ENCODE peak calls at places on chromosomes 1 and 21, in four cellular contexts. One of them, this sample, is unnamed.

GRCh38 chr1:167093863-167094516 is at the start of gene STYXL2:
- DNase-seq in BE2C: no peak
- DNase-seq in amniotic epithelial cell: no peak
- DNase-seq in COR-L47: no peak
- DNase-seq in this sample: no peak

GRCh38 chr1:31937300-31938183 is 626 bp downstream of the PTP4A2 start:
- DNase-seq in amniotic epithelial cell: peak; percentile 70
- DNase-seq in COR-L47: peak; percentile 53
- DNase-seq in BE2C: peak; percentile 65
- DNase-seq in this sample: peak; percentile 79

GRCh38 chr1:200410566-200410878 is 686 bp upstream of the ZNF281 start:
- DNase-seq in BE2C: no peak
- DNase-seq in amniotic epithelial cell: no peak
- DNase-seq in COR-L47: peak; percentile 75
- DNase-seq in this sample: peak; percentile 51

GRCh38 chr1:201737350-201738060 is 91.5 kb upstream of the IPO9 start:
- DNase-seq in BE2C: no peak
- DNase-seq in COR-L47: no peak
- DNase-seq in amniotic epithelial cell: peak; percentile 73
- DNase-seq in this sample: no peak

GRCh38 chr21:38968887-38969543 is 163.3 kb downstream of the ETS2 start:
- DNase-seq in BE2C: no peak
- DNase-seq in amniotic epithelial cell: no peak
- DNase-seq in COR-L47: no peak
- DNase-seq in this sample: no peak

GRCh38 chr1:234658143-234658542 is 48.2 kb upstream of the IRF2BP2 start:
- DNase-seq in amniotic epithelial cell: peak; percentile 64
- DNase-seq in COR-L47: no peak
- DNase-seq in BE2C: no peak
- DNase-seq in this sample: no peak

GRCh38 chr1:202661136-202661845 is 49.0 kb downstream of the SYT2 start:
- DNase-seq in BE2C: no peak
- DNase-seq in COR-L47: no peak
- DNase-seq in amniotic epithelial cell: no peak
- DNase-seq in this sample: no peak

GRCh38 chr1:242467556-242468145 is 56.8 kb downstream of the PLD5 start:
- DNase-seq in BE2C: peak; percentile 79
- DNase-seq in amniotic epithelial cell: peak; percentile 38
- DNase-seq in COR-L47: peak; percentile 79
- DNase-seq in this sample: peak; percentile 8

GRCh38 chr1:236394905-236395779 is 1.1 kb downstream of the EDARADD start:
- DNase-seq in COR-L47: peak; percentile 32
- DNase-seq in BE2C: peak; percentile 18
- DNase-seq in amniotic epithelial cell: no peak
- DNase-seq in this sample: peak; percentile 79

GRCh38 chr1:10540277-10541005 is 65.7 kb downstream of the PEX14 start:
- DNase-seq in COR-L47: no peak
- DNase-seq in amniotic epithelial cell: no peak
- DNase-seq in BE2C: no peak
- DNase-seq in this sample: no peak

GRCh38 chr1:24112381-24113169 is 640 bp upstream of the MYOM3 start:
- DNase-seq in amniotic epithelial cell: peak; percentile 73
- DNase-seq in COR-L47: peak; percentile 64
- DNase-seq in BE2C: peak; percentile 45
- DNase-seq in this sample: peak; percentile 48

GRCh38 chr1:116772648-116773045 is 18.4 kb downstream of the CD2 start:
- DNase-seq in BE2C: no peak
- DNase-seq in COR-L47: no peak
- DNase-seq in amniotic epithelial cell: peak; percentile 4
- DNase-seq in this sample: no peak

GRCh38 chr1:215273838-215274516 is 191.4 kb downstream of the KCNK2 start:
- DNase-seq in BE2C: no peak
- DNase-seq in COR-L47: no peak
- DNase-seq in amniotic epithelial cell: peak; percentile 81
- DNase-seq in this sample: no peak